ENCODE peak calls at places on chromosome 6, in six cellular contexts. J is GM12864, F is mesendoderm, R is A549, V is adipocyte, M is PC-3. W is an unnamed sample.

GRCh38 chr6:166387642-166388325 is 5.0 kb upstream of the MPC1 start:
- DNase-seq in J (no peak), F (no peak), R (no peak), V (no peak), M (no peak), W (no peak)

GRCh38 chr6:127176175-127176574 is 57.7 kb downstream of the RSPO3 start:
- DNase-seq in J (no peak), F (peak; percentile 22), R (peak; percentile 36), V (no peak), M (no peak), W (peak; percentile 56)

GRCh38 chr6:16136536-16137450 is 7.9 kb downstream of the MYLIP start:
- DNase-seq in J (no peak), F (no peak), R (peak; percentile 5), V (peak; percentile 91), M (peak; percentile 87), W (peak; percentile 93)

GRCh38 chr6:151679081-151679480 is 128.4 kb upstream of the ESR1 start:
- DNase-seq in J (no peak), F (no peak), R (no peak), V (peak; percentile 29), M (peak; percentile 7), W (peak; percentile 96)

GRCh38 chr6:133326584-133326983 is 85.4 kb downstream of the EYA4 start:
- DNase-seq in J (no peak), F (no peak), R (no peak), V (no peak), M (no peak), W (no peak)

GRCh38 chr6:107231243-107231642 is 115.9 kb upstream of the BEND3 start:
- DNase-seq in J (no peak), F (no peak), R (no peak), V (no peak), M (no peak), W (no peak)

GRCh38 chr6:42937548-42938427 is 8.5 kb downstream of the CNPY3 start:
- DNase-seq in J (no peak), F (no peak), R (no peak), V (no peak), M (peak; percentile 60), W (peak; percentile 30)

GRCh38 chr6:155943635-155944034 is 488.0 kb upstream of the NOX3 start:
- DNase-seq in J (no peak), F (no peak), R (no peak), V (no peak), M (peak; percentile 7), W (peak; percentile 48)

GRCh38 chr6:157144861-157145260 is 178.5 kb downstream of the TMEM242 start:
- DNase-seq in J (no peak), F (no peak), R (no peak), V (no peak), M (no peak), W (no peak)

GRCh38 chr6:112841553-112842337 is 494.6 kb downstream of the RFPL4B start:
- DNase-seq in J (peak; percentile 35), F (no peak), R (no peak), V (no peak), M (no peak), W (no peak)

GRCh38 chr6:89682991-89683390 is 44.4 kb upstream of the LYRM2 start:
- DNase-seq in J (no peak), F (peak; percentile 23), R (no peak), V (no peak), M (no peak), W (no peak)

GRCh38 chr6:131172237-131172636 is 37.0 kb downstream of the AKAP7 start:
- DNase-seq in J (no peak), F (no peak), R (no peak), V (peak; percentile 56), M (peak; percentile 28), W (peak; percentile 28)

GRCh38 chr6:108651287-108651686 is 90.6 kb downstream of the FOXO3 start:
- DNase-seq in J (no peak), F (no peak), R (no peak), V (no peak), M (no peak), W (peak; percentile 14)

GRCh38 chr6:42260424-42260888 is 42.8 kb upstream of the MRPS10 start:
- DNase-seq in J (no peak), F (peak; percentile 60), R (peak; percentile 59), V (no peak), M (no peak), W (no peak)

GRCh38 chr6:154894903-154895302 is 100.2 kb upstream of the TIAM2 start:
- DNase-seq in J (no peak), F (no peak), R (no peak), V (no peak), M (no peak), W (no peak)

GRCh38 chr6:1869766-1870165 is 260.1 kb downstream of the FOXC1 start:
- DNase-seq in J (no peak), F (no peak), R (no peak), V (no peak), M (no peak), W (no peak)

GRCh38 chr6:139882977-139883728 is 508.7 kb upstream of the CITED2 start:
- DNase-seq in J (no peak), F (peak; percentile 50), R (no peak), V (peak; percentile 51), M (peak; percentile 16), W (no peak)

GRCh38 chr6:16158943-16159557 is 30.2 kb downstream of the MYLIP start:
- DNase-seq in J (no peak), F (no peak), R (no peak), V (no peak), M (no peak), W (no peak)

GRCh38 chr6:31005249-31006020 is 4.8 kb upstream of the MUC22 start:
- DNase-seq in J (no peak), F (no peak), R (no peak), V (no peak), M (no peak), W (no peak)

GRCh38 chr6:54264581-54265272 is 43.5 kb upstream of the TINAG start:
- DNase-seq in J (no peak), F (no peak), R (no peak), V (no peak), M (no peak), W (peak; percentile 47)

GRCh38 chr6:88422831-88423230 is 256.7 kb upstream of the CNR1 start:
- DNase-seq in J (no peak), F (peak; percentile 22), R (peak; percentile 4), V (no peak), M (peak; percentile 7), W (peak; percentile 19)

GRCh38 chr6:139126255-139126654 is 8.6 kb upstream of the HECA start:
- DNase-seq in J (no peak), F (no peak), R (no peak), V (peak; percentile 92), M (peak; percentile 23), W (peak; percentile 90)

GRCh38 chr6:160004419-160005160 is 35.7 kb downstream of the IGF2R start:
- DNase-seq in J (no peak), F (no peak), R (no peak), V (no peak), M (no peak), W (no peak)

GRCh38 chr6:149028767-149029405 is 282.1 kb downstream of the UST start:
- DNase-seq in J (peak; percentile 92), F (peak; percentile 78), R (peak; percentile 88), V (peak; percentile 97), M (peak; percentile 88), W (peak; percentile 94)

GRCh38 chr6:156169361-156169760 is 607.8 kb upstream of the ARID1B start:
- DNase-seq in J (no peak), F (no peak), R (no peak), V (no peak), M (no peak), W (no peak)

GRCh38 chr6:31643818-31644454 is 8.5 kb downstream of the BAG6 start:
- DNase-seq in J (no peak), F (no peak), R (no peak), V (no peak), M (no peak), W (no peak)

GRCh38 chr6:115830895-115831294 is 229.8 kb downstream of the FRK start:
- DNase-seq in J (no peak), F (no peak), R (peak; percentile 8), V (no peak), M (peak; percentile 27), W (no peak)

GRCh38 chr6:26455357-26455970 is 2.3 kb upstream of the BTN2A1 start:
- DNase-seq in J (no peak), F (no peak), R (no peak), V (no peak), M (no peak), W (peak; percentile 32)

GRCh38 chr6:38503940-38504682 is 135.6 kb downstream of the BTBD9 start:
- DNase-seq in J (no peak), F (no peak), R (no peak), V (no peak), M (no peak), W (no peak)
- H3K4me3 ChIP-seq in J (no peak overlapping the region), F (no peak overlapping the region), R (no peak overlapping the region), V (no peak overlapping the region), M (no peak overlapping the region), W (no peak overlapping the region)

GRCh38 chr6:137951064-137951597 is 84.1 kb downstream of the TNFAIP3 start:
- DNase-seq in J (no peak), F (no peak), R (no peak), V (no peak), M (no peak), W (no peak)
- H3K4me3 ChIP-seq in J (no peak overlapping the region), F (no peak overlapping the region), R (no peak overlapping the region), V (no peak overlapping the region), M (no peak overlapping the region), W (no peak overlapping the region)

GRCh38 chr6:52808660-52809059 is 5.0 kb upstream of the GSTA1 start:
- DNase-seq in J (no peak), F (no peak), R (no peak), V (no peak), M (no peak), W (no peak)

GRCh38 chr6:52801188-52801841 is 2.3 kb downstream of the GSTA1 start:
- DNase-seq in J (no peak), F (no peak), R (no peak), V (no peak), M (no peak), W (no peak)

GRCh38 chr6:52802806-52803205 is 810 bp downstream of the GSTA1 start:
- DNase-seq in J (no peak), F (no peak), R (no peak), V (no peak), M (no peak), W (no peak)
- H3K4me3 ChIP-seq in J (no peak overlapping the region), F (no peak overlapping the region), R (no peak overlapping the region), V (no peak overlapping the region), M (no peak overlapping the region), W (no peak overlapping the region)

DNA sequence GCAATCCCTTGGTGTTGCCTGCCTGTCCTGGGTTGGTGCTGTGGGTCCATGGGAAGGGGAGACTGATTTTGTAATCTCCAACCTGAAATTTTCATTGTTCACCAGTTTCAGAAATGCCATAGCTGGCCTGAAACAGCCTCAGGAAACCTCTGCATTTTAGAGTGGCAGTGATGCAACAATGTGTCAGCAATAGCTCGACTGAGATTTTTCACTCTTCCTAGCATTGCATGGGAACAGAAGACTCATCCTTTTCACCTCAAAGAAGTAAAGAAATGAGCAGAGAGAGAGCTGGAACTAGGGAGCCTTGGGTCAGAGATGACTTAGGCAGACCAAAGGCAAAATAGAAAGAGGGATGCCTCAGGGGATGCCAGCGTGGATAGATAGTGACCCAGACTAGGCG is 23.7 kb upstream of the TMEM14A start:
- DNase-seq in J (no peak), F (no peak), R (no peak), V (peak; percentile 72), M (peak; percentile 25), W (peak; percentile 72)
- H3K4me3 ChIP-seq in J (no peak overlapping the region), F (no peak overlapping the region), R (no peak overlapping the region), V (no peak overlapping the region), M (no peak overlapping the region), W (no peak overlapping the region)